ENCODE peak calls at places on chromosomes 5 and 9, in eight cellular contexts. L is BJ, B is NB4, H is natural killer cell, O is Calu3, Q is IMR-90, R is GM13977, X is HFFc6. A is an unnamed sample.

GRCh38 chr9:126376311-126376902 is 49.8 kb downstream of the MVB12B start:
- DNase-seq in L (no peak), H (no peak), O (peak; percentile 25), X (no peak), R (no peak), Q (no peak), B (peak; percentile 82), A (no peak)

GRCh38 chr9:137580209-137580957 is 1.7 kb upstream of the DPH7 start:
- DNase-seq in H (no peak), R (no peak), B (no peak), Q (no peak), L (no peak), X (no peak), O (no peak), A (no peak)

GRCh38 chr5:130939059-130939458 is 226.0 kb downstream of the HINT1 start:
- DNase-seq in B (no peak), H (no peak), R (no peak), L (no peak), X (no peak), O (no peak), Q (no peak), A (no peak)

GRCh38 chr5:79305706-79306105 is 69.8 kb downstream of the JMY start:
- DNase-seq in R (no peak), X (no peak), L (no peak), Q (peak; percentile 37), H (no peak), O (no peak), B (no peak), A (no peak)

GRCh38 chr9:134377976-134378375 is 51.7 kb downstream of the RXRA start:
- DNase-seq in Q (no peak), R (no peak), X (peak; percentile 5), O (peak; percentile 79), L (no peak), B (no peak), H (no peak), A (no peak)

GRCh38 chr9:107644774-107645463 is 155.3 kb upstream of the KLF4 start:
- DNase-seq in X (no peak), Q (no peak), L (no peak), R (no peak), O (no peak), B (no peak), H (no peak), A (peak; percentile 72)

GRCh38 chr9:36166150-36166927 is 2.8 kb upstream of the CCIN start:
- DNase-seq in Q (peak; percentile 81), H (peak; percentile 88), O (peak; percentile 71), X (peak; percentile 78), L (no peak), R (peak; percentile 93), B (peak; percentile 88), A (peak; percentile 83)

GRCh38 chr5:28084069-28084468 is 1045.7 kb upstream of the CDH9 start:
- DNase-seq in Q (no peak), X (no peak), O (no peak), H (no peak), L (no peak), R (no peak), B (no peak), A (no peak)

GRCh38 chr5:178483620-178484019 is 106.6 kb downstream of the COL23A1 start:
- DNase-seq in Q (no peak), O (no peak), R (no peak), B (peak; percentile 93), X (no peak), H (no peak), L (no peak), A (peak; percentile 81)

GRCh38 chr5:110025160-110025559 is 335.4 kb downstream of the MAN2A1 start:
- DNase-seq in L (no peak), Q (no peak), X (no peak), R (no peak), O (no peak), B (no peak), H (no peak), A (no peak)

GRCh38 chr9:137876781-137877386 is 698 bp upstream of the CACNA1B start:
- DNase-seq in L (no peak), O (no peak), H (no peak), Q (no peak), R (no peak), X (no peak), B (no peak), A (no peak)

GRCh38 chr9:134402182-134402581 is 75.9 kb downstream of the RXRA start:
- DNase-seq in H (no peak), L (no peak), R (no peak), Q (no peak), O (no peak), B (peak; percentile 25), X (no peak), A (no peak)

GRCh38 chr9:16092627-16093091 is 539.8 kb downstream of the CCDC171 start:
- DNase-seq in B (no peak), H (no peak), L (no peak), Q (no peak), R (no peak), O (no peak), X (no peak), A (no peak)

GRCh38 chr5:72237415-72237814 is 82.6 kb downstream of the MRPS27 start:
- DNase-seq in R (no peak), H (no peak), Q (no peak), L (no peak), O (no peak), B (no peak), X (no peak), A (no peak)

GRCh38 chr5:151288180-151288579 is 15.4 kb downstream of the SLC36A3 start:
- DNase-seq in O (peak; percentile 49), H (no peak), L (no peak), B (peak; percentile 21), R (peak; percentile 23), Q (no peak), X (no peak), A (no peak)

GRCh38 chr5:141478321-141478945 is 2.7 kb downstream of the PCDHGC3 start:
- DNase-seq in R (no peak), O (no peak), Q (peak; percentile 52), L (no peak), B (peak; percentile 24), X (peak; percentile 50), H (no peak), A (no peak)

GRCh38 chr5:154829181-154829588 is 21.2 kb downstream of the FAXDC2 start:
- DNase-seq in Q (no peak), O (no peak), B (no peak), R (no peak), X (no peak), L (no peak), H (no peak), A (no peak)

GRCh38 chr9:72579190-72579589 is 57.8 kb downstream of the TMC1 start:
- DNase-seq in Q (peak; percentile 63), H (no peak), B (no peak), X (peak; percentile 67), L (no peak), R (no peak), O (peak; percentile 62), A (no peak)

DNA sequence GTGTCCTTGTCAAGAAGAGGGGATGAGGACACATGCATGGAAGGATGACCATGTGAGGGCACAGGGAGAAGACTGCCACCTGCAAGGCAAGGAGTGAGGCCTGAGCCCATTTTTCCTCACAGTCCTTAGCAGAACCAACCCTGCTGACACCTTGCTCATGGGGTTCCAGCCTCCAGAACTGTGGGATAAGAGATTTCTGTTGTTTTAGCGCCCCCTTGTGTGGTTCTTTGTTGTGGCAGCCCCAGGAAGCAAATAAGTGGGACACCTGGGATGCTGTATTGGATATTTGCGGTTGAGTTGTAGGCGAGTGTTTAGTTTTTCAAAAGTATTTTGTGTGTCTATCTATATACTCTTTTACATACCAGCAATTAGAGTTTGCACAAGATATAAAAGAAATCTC is 206.4 kb downstream of the NXNL2 start:
- DNase-seq in L (no peak), B (peak; percentile 55), H (no peak), X (no peak), R (no peak), O (no peak), Q (no peak), A (no peak)
- TF ChIP-seq CTCF in L (peak; percentile 30), B (peak; percentile 55), H (no peak), X (peak; percentile 65), R (peak; percentile 48), O (no peak), Q (peak; percentile 34), A (peak; percentile 53)

GRCh38 chr9:111975709-111976108 is 79.1 kb downstream of the UGCG start:
- DNase-seq in X (no peak), Q (no peak), O (peak; percentile 22), L (no peak), B (peak; percentile 40), R (no peak), H (no peak), A (no peak)
- TF ChIP-seq CTCF in X (peak; percentile 7), Q (no peak), O (no peak), L (no peak), B (peak; percentile 1), R (peak; percentile 61), H (no peak), A (no peak)

GRCh38 chr9:10371824-10372223 is 241.0 kb downstream of the PTPRD start:
- DNase-seq in L (no peak), B (no peak), X (no peak), O (no peak), H (no peak), Q (no peak), R (no peak), A (no peak)

DNA sequence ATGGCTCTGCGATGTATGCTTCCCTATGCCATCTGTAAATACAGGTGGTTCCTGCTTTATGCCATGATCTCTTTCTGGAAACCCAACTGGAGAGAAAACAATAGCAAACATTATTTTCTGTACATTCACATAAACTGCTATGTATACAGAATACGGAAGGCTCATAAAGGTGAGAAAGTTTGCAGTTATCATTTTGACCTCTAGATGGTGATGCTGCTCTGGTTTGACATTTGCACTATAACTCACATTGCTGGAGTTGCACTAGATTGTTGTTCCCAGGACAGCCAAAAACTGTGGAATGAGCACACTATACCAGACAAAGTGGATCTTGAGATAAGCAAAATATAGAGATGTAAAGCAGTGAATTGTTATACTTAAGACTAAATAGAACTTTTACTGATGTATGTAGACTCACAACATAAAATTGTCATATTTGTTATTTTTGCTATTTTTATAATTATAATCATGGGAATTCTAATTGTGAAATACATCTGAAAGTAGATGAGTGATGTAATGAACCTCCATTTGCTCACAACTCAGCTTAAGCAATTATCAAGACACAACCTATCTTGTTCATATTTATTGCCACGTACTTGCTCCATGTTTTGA is 246.5 kb downstream of the PTPRD start:
- DNase-seq in X (peak; percentile 1), O (peak; percentile 10), R (peak; percentile 10), Q (peak; percentile 13), B (peak; percentile 64), L (no peak), H (no peak), A (no peak)
- TF ChIP-seq CTCF in X (peak; percentile 68), O (no peak), R (peak; percentile 74), Q (peak; percentile 53), B (peak; percentile 85), L (peak; percentile 34), H (no peak), A (peak; percentile 28)

DNA sequence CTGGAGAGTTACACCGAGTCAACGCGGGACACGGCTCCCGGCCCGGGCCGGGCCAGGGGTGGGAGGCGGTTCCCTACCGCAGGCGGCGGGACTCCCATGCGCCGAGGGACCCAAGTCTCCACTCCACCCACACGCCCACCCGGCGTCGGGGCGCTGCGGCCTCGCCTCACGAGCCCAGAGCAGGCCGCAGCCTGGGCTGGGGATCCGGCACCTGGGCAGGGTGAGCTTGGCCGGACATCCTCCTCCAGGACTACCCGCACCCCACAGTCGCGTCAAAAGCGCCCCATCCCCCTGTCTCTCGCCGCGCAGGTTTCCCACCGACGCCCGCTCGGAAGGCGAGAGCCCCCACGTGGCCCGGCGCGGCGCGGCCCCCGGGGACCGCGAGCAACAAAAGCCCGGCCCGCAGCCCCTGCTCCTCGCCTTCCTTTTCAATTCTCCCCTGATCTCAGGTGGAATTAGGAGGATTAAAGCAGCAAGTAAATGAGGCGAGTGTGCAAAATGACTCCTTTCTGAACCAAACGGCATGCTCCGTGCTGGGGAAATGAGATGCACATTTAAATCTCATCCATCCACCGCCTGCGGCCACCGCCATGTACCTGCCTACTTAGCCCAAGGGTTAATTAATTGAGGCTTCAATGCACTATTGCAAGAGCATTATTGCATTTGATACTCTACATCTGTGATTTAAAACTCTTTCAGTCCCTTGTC is 196.6 kb upstream of the TBCA start:
- DNase-seq in R (peak; percentile 76), H (no peak), Q (no peak), O (peak; percentile 36), L (no peak), B (no peak), X (no peak), A (no peak)
- TF ChIP-seq CTCF in R (peak; percentile 68), H (no peak), Q (peak; percentile 29), O (peak; percentile 23), L (peak; percentile 26), B (no peak), X (peak; percentile 20), A (peak; percentile 35)

A was measured in CD14-positive monocyte.